ENCODE peak calls at places on chromosome 12, in five cellular contexts. Y is naive thymus-derived CD4-positive, alpha-beta T cell; V is frontal cortex; L is AG20443; K is GM04504. U is an unnamed sample.

GRCh38 chr12:24072302-24072701 is 122.8 kb upstream of the SOX5 start:
- DNase-seq in Y (no peak), V (no peak), L (no peak), K (no peak), U (no peak)

GRCh38 chr12:22740656-22741350 is 115.8 kb downstream of the ETNK1 start:
- DNase-seq in Y (no peak), V (no peak), L (peak), K (no peak), U (no peak)

GRCh38 chr12:71415336-71416231 is 24.0 kb upstream of the LGR5 start:
- DNase-seq in Y (peak), V (peak), L (peak), K (peak), U (peak)

GRCh38 chr12:113506867-113507266 is 35.2 kb upstream of the LHX5 start:
- DNase-seq in Y (no peak), V (no peak), L (no peak), K (no peak), U (no peak)

GRCh38 chr12:97404549-97404948 is 58.1 kb upstream of the RMST start:
- DNase-seq in Y (no peak), V (peak), L (peak), K (no peak), U (peak)

GRCh38 chr12:7018350-7019042 is at the start of gene LPCAT3:
- DNase-seq in Y (peak), V (peak), L (peak), K (peak), U (peak)

GRCh38 chr12:71594214-71594948 is 69.3 kb downstream of the ZFC3H1 start:
- DNase-seq in Y (no peak), V (no peak), L (no peak), K (no peak), U (no peak)

GRCh38 chr12:23921099-23921846 is 28.2 kb downstream of the SOX5 start:
- DNase-seq in Y (no peak), V (no peak), L (no peak), K (no peak), U (no peak)

GRCh38 chr12:41904041-41904440 is 240.6 kb downstream of the GXYLT1 start:
- DNase-seq in Y (no peak), V (no peak), L (no peak), K (no peak), U (no peak)

GRCh38 chr12:105939181-105939721 is 199.5 kb downstream of the NUAK1 start:
- DNase-seq in Y (no peak), V (no peak), L (no peak), K (no peak), U (no peak)

GRCh38 chr12:124293286-124294003 is 1.4 kb upstream of the RFLNA start:
- DNase-seq in Y (no peak), V (no peak), L (no peak), K (no peak), U (no peak)

GRCh38 chr12:57280234-57281062 is 29.5 kb upstream of the STAC3 start:
- DNase-seq in Y (peak), V (peak), L (peak), K (peak), U (peak)

GRCh38 chr12:108734200-108734906 is 3.0 kb upstream of the CORO1C start:
- DNase-seq in Y (no peak), V (peak), L (peak), K (peak), U (no peak)

GRCh38 chr12:106058256-106059182 is 80.2 kb downstream of the NUAK1 start:
- DNase-seq in Y (no peak), V (no peak), L (peak), K (peak), U (no peak)

GRCh38 chr12:58242803-58243628 is 301.6 kb downstream of the ATP23 start:
- DNase-seq in Y (no peak), V (no peak), L (no peak), K (no peak), U (no peak)

GRCh38 chr12:47236109-47236714 is 156.5 kb upstream of the AMIGO2 start:
- DNase-seq in Y (no peak), V (no peak), L (peak), K (peak), U (no peak)

GRCh38 chr12:53236443-53237111 is 4.6 kb upstream of the RARG start:
- DNase-seq in Y (no peak), V (no peak), L (no peak), K (no peak), U (no peak)

GRCh38 chr12:8057291-8057690 is 8.9 kb downstream of the C3AR1 start:
- DNase-seq in Y (no peak), V (no peak), L (no peak), K (no peak), U (no peak)

GRCh38 chr12:92987362-92987761 is 58.3 kb upstream of the EEA1 start:
- DNase-seq in Y (peak), V (peak), L (peak), K (peak), U (peak)

GRCh38 chr12:15834575-15834974 is 45.4 kb upstream of the EPS8 start:
- DNase-seq in Y (no peak), V (no peak), L (no peak), K (no peak), U (no peak)

GRCh38 chr12:25054783-25055144 is 105.9 kb upstream of the BCAT1 start:
- DNase-seq in Y (no peak), V (no peak), L (no peak), K (no peak), U (no peak)

GRCh38 chr12:102095677-102096263 is 24.1 kb downstream of the NUP37 start:
- DNase-seq in Y (no peak), V (no peak), L (peak), K (no peak), U (peak)